ENCODE peak calls at places on chromosomes 12 and 14, in nine cellular contexts. One of them, this sample, is unnamed.

GRCh38 chr12:119115296-119115905 is 63.3 kb upstream of the HSPB8 start:
- DNase-seq in neuronal stem cell: peak
- DNase-seq in PC-3: peak
- DNase-seq in endothelial cell of umbilical vein: peak
- DNase-seq in osteoblast: peak
- DNase-seq in OCI-LY7: peak
- DNase-seq in SK-N-SH: peak
- DNase-seq in MM.1S: peak
- DNase-seq in HCT116: peak
- DNase-seq in this sample: peak

GRCh38 chr12:108856428-108857157 is 790 bp downstream of the SSH1 start:
- DNase-seq in neuronal stem cell: no peak
- DNase-seq in PC-3: peak
- DNase-seq in endothelial cell of umbilical vein: peak
- DNase-seq in osteoblast: peak
- DNase-seq in OCI-LY7: peak
- DNase-seq in SK-N-SH: peak
- DNase-seq in MM.1S: peak
- DNase-seq in HCT116: no peak
- DNase-seq in this sample: peak

GRCh38 chr14:90453401-90453951 is 56.6 kb downstream of the CALM1 start:
- DNase-seq in neuronal stem cell: no peak
- DNase-seq in PC-3: no peak
- DNase-seq in endothelial cell of umbilical vein: peak
- DNase-seq in osteoblast: no peak
- DNase-seq in OCI-LY7: no peak
- DNase-seq in SK-N-SH: peak
- DNase-seq in MM.1S: no peak
- DNase-seq in HCT116: no peak
- DNase-seq in this sample: peak

GRCh38 chr12:17992002-17992656 is 97.9 kb downstream of the RERGL start:
- DNase-seq in neuronal stem cell: peak
- DNase-seq in PC-3: peak
- DNase-seq in endothelial cell of umbilical vein: peak
- DNase-seq in osteoblast: no peak
- DNase-seq in OCI-LY7: peak
- DNase-seq in SK-N-SH: peak
- DNase-seq in MM.1S: peak
- DNase-seq in HCT116: peak
- DNase-seq in this sample: peak

GRCh38 chr12:100982511-100983183 is 188.1 kb downstream of the ANO4 start:
- DNase-seq in neuronal stem cell: no peak
- DNase-seq in PC-3: no peak
- DNase-seq in endothelial cell of umbilical vein: no peak
- DNase-seq in osteoblast: no peak
- DNase-seq in OCI-LY7: no peak
- DNase-seq in SK-N-SH: no peak
- DNase-seq in MM.1S: no peak
- DNase-seq in HCT116: no peak
- DNase-seq in this sample: no peak

GRCh38 chr12:100401660-100402059 is 44.8 kb downstream of the SLC17A8 start:
- DNase-seq in neuronal stem cell: no peak
- DNase-seq in PC-3: peak
- DNase-seq in endothelial cell of umbilical vein: peak
- DNase-seq in osteoblast: no peak
- DNase-seq in OCI-LY7: no peak
- DNase-seq in SK-N-SH: no peak
- DNase-seq in MM.1S: no peak
- DNase-seq in HCT116: no peak
- DNase-seq in this sample: peak

GRCh38 chr12:2323538-2324261 is 270.9 kb downstream of the CACNA1C start:
- DNase-seq in neuronal stem cell: no peak
- DNase-seq in PC-3: no peak
- DNase-seq in endothelial cell of umbilical vein: no peak
- DNase-seq in osteoblast: no peak
- DNase-seq in OCI-LY7: no peak
- DNase-seq in SK-N-SH: no peak
- DNase-seq in MM.1S: no peak
- DNase-seq in HCT116: no peak
- DNase-seq in this sample: no peak

GRCh38 chr14:73753887-73754880 is 40.0 kb upstream of the PNMA1 start:
- DNase-seq in neuronal stem cell: no peak
- DNase-seq in PC-3: peak
- DNase-seq in endothelial cell of umbilical vein: peak
- DNase-seq in osteoblast: peak
- DNase-seq in OCI-LY7: peak
- DNase-seq in SK-N-SH: no peak
- DNase-seq in MM.1S: no peak
- DNase-seq in HCT116: no peak
- DNase-seq in this sample: no peak

GRCh38 chr14:104162495-104162894 is 24.1 kb downstream of the KIF26A start:
- DNase-seq in neuronal stem cell: no peak
- DNase-seq in PC-3: no peak
- DNase-seq in endothelial cell of umbilical vein: no peak
- DNase-seq in osteoblast: no peak
- DNase-seq in OCI-LY7: no peak
- DNase-seq in SK-N-SH: no peak
- DNase-seq in MM.1S: no peak
- DNase-seq in HCT116: no peak
- DNase-seq in this sample: no peak

GRCh38 chr12:67070307-67070600 is 198.9 kb upstream of the CAND1 start:
- DNase-seq in neuronal stem cell: no peak
- DNase-seq in PC-3: no peak
- DNase-seq in endothelial cell of umbilical vein: no peak
- DNase-seq in osteoblast: no peak
- DNase-seq in OCI-LY7: no peak
- DNase-seq in SK-N-SH: peak
- DNase-seq in MM.1S: no peak
- DNase-seq in HCT116: no peak
- DNase-seq in this sample: no peak

GRCh38 chr12:111413442-111414086 is 7.8 kb downstream of the SH2B3 start:
- DNase-seq in neuronal stem cell: no peak
- DNase-seq in PC-3: peak
- DNase-seq in endothelial cell of umbilical vein: peak
- DNase-seq in osteoblast: peak
- DNase-seq in OCI-LY7: no peak
- DNase-seq in SK-N-SH: no peak
- DNase-seq in MM.1S: no peak
- DNase-seq in HCT116: no peak
- DNase-seq in this sample: peak

GRCh38 chr14:51448831-51449665 is 202.7 kb upstream of the FRMD6 start:
- DNase-seq in neuronal stem cell: no peak
- DNase-seq in PC-3: no peak
- DNase-seq in endothelial cell of umbilical vein: peak
- DNase-seq in osteoblast: no peak
- DNase-seq in OCI-LY7: no peak
- DNase-seq in SK-N-SH: peak
- DNase-seq in MM.1S: no peak
- DNase-seq in HCT116: no peak
- DNase-seq in this sample: peak

GRCh38 chr12:2944401-2945047 is 14.7 kb upstream of the TEAD4 start:
- DNase-seq in neuronal stem cell: peak
- DNase-seq in PC-3: peak
- DNase-seq in endothelial cell of umbilical vein: peak
- DNase-seq in osteoblast: peak
- DNase-seq in OCI-LY7: peak
- DNase-seq in SK-N-SH: peak
- DNase-seq in MM.1S: peak
- DNase-seq in HCT116: peak
- DNase-seq in this sample: no peak

GRCh38 chr12:29562167-29562776 is 64.8 kb upstream of the OVCH1 start:
- DNase-seq in neuronal stem cell: no peak
- DNase-seq in PC-3: no peak
- DNase-seq in endothelial cell of umbilical vein: peak
- DNase-seq in osteoblast: peak
- DNase-seq in OCI-LY7: no peak
- DNase-seq in SK-N-SH: no peak
- DNase-seq in MM.1S: no peak
- DNase-seq in HCT116: no peak
- DNase-seq in this sample: peak

GRCh38 chr12:46364777-46365580 is 7.6 kb downstream of the SLC38A2 start:
- DNase-seq in neuronal stem cell: no peak
- DNase-seq in PC-3: peak
- DNase-seq in endothelial cell of umbilical vein: peak
- DNase-seq in osteoblast: no peak
- DNase-seq in OCI-LY7: no peak
- DNase-seq in SK-N-SH: no peak
- DNase-seq in MM.1S: no peak
- DNase-seq in HCT116: no peak
- DNase-seq in this sample: peak

GRCh38 chr12:46364300-46364696 is 8.3 kb downstream of the SLC38A2 start:
- DNase-seq in neuronal stem cell: no peak
- DNase-seq in PC-3: no peak
- DNase-seq in endothelial cell of umbilical vein: no peak
- DNase-seq in osteoblast: no peak
- DNase-seq in OCI-LY7: no peak
- DNase-seq in SK-N-SH: no peak
- DNase-seq in MM.1S: no peak
- DNase-seq in HCT116: no peak
- DNase-seq in this sample: no peak

GRCh38 chr12:46367351-46368029 is 5.1 kb downstream of the SLC38A2 start:
- DNase-seq in neuronal stem cell: no peak
- DNase-seq in PC-3: peak
- DNase-seq in endothelial cell of umbilical vein: peak
- DNase-seq in osteoblast: peak
- DNase-seq in OCI-LY7: no peak
- DNase-seq in SK-N-SH: no peak
- DNase-seq in MM.1S: no peak
- DNase-seq in HCT116: no peak
- DNase-seq in this sample: no peak

GRCh38 chr12:46366771-46367170 is 5.8 kb downstream of the SLC38A2 start:
- DNase-seq in neuronal stem cell: no peak
- DNase-seq in PC-3: no peak
- DNase-seq in endothelial cell of umbilical vein: no peak
- DNase-seq in osteoblast: no peak
- DNase-seq in OCI-LY7: no peak
- DNase-seq in SK-N-SH: no peak
- DNase-seq in MM.1S: no peak
- DNase-seq in HCT116: no peak
- DNase-seq in this sample: no peak

DNA sequence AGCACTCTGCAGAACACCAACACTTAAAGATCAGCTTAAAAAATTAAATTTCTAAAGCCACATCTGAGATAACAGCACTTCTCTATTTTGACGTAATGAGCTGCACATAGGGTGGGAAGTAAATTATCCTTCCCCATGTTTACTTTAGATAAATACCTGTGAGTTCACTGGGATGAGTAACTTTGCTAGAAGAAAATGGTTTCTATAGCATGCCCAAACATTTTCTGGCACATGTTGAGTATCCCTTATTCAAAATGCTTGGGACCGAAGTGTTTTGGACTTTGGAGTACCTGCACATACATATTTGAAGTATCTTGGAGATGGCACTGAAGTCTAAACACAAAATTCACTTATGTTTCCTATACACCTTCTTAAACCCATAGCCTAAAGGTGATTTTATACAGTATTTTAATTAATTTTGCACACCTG is 6.6 kb downstream of the SLC38A2 start:
- DNase-seq in neuronal stem cell: no peak
- DNase-seq in PC-3: peak
- DNase-seq in endothelial cell of umbilical vein: no peak
- DNase-seq in osteoblast: no peak
- DNase-seq in OCI-LY7: no peak
- DNase-seq in SK-N-SH: no peak
- DNase-seq in MM.1S: no peak
- DNase-seq in HCT116: no peak
- DNase-seq in this sample: no peak
- H3K4me2 ChIP-seq in neuronal stem cell: no peak
- H3K4me2 ChIP-seq in PC-3: peak
- H3K4me2 ChIP-seq in endothelial cell of umbilical vein: peak
- H3K4me2 ChIP-seq in osteoblast: peak
- H3K4me2 ChIP-seq in OCI-LY7: no peak
- H3K4me2 ChIP-seq in SK-N-SH: peak
- H3K4me2 ChIP-seq in MM.1S: no peak
- H3K4me2 ChIP-seq in HCT116: no peak
- H3K4me2 ChIP-seq in this sample: peak

DNA sequence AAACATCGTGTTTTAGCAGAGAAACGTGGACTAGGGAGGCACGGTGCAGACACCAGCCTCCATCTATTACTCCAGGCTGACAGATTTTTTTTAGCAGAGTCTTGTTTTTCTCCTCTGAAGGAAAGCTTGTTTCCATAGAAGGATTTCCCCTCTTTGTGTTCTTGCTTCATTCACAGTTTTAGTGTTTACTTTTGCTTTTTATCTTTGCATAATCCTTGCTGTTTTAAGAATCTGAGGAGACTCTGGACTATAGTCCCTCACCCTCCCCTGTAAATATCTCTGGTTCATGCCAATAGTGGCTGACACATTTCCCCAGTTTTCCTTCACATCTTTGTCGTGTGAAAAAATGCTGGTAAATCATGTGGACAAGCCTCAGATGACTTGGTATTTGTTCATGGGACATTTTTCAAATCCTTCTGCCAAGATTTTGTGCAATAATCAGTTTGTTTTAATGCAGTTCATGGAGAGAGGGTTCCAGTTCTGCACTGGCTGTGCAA is 39.9 kb upstream of the TMCC3 start:
- DNase-seq in neuronal stem cell: no peak
- DNase-seq in PC-3: no peak
- DNase-seq in endothelial cell of umbilical vein: peak
- DNase-seq in osteoblast: no peak
- DNase-seq in OCI-LY7: no peak
- DNase-seq in SK-N-SH: no peak
- DNase-seq in MM.1S: no peak
- DNase-seq in HCT116: no peak
- DNase-seq in this sample: no peak
- H3K4me3 ChIP-seq in neuronal stem cell: no peak
- H3K4me3 ChIP-seq in PC-3: no peak
- H3K4me3 ChIP-seq in endothelial cell of umbilical vein: peak
- H3K4me3 ChIP-seq in osteoblast: peak
- H3K4me3 ChIP-seq in OCI-LY7: no peak
- H3K4me3 ChIP-seq in SK-N-SH: no peak
- H3K4me3 ChIP-seq in MM.1S: no peak
- H3K4me3 ChIP-seq in HCT116: no peak
- H3K4me3 ChIP-seq in this sample: no peak

GRCh38 chr14:67547224-67547780 is 14.2 kb downstream of the PLEKHH1 start:
- DNase-seq in neuronal stem cell: no peak
- DNase-seq in PC-3: no peak
- DNase-seq in endothelial cell of umbilical vein: no peak
- DNase-seq in osteoblast: no peak
- DNase-seq in OCI-LY7: no peak
- DNase-seq in SK-N-SH: no peak
- DNase-seq in MM.1S: no peak
- DNase-seq in HCT116: no peak
- DNase-seq in this sample: no peak
- H3K27ac ChIP-seq in neuronal stem cell: no peak
- H3K27ac ChIP-seq in PC-3: no peak
- H3K27ac ChIP-seq in endothelial cell of umbilical vein: no peak
- H3K27ac ChIP-seq in osteoblast: no peak
- H3K27ac ChIP-seq in OCI-LY7: no peak
- H3K27ac ChIP-seq in SK-N-SH: no peak
- H3K27ac ChIP-seq in MM.1S: no peak
- H3K27ac ChIP-seq in HCT116: no peak
- H3K27ac ChIP-seq in this sample: no peak

DNA sequence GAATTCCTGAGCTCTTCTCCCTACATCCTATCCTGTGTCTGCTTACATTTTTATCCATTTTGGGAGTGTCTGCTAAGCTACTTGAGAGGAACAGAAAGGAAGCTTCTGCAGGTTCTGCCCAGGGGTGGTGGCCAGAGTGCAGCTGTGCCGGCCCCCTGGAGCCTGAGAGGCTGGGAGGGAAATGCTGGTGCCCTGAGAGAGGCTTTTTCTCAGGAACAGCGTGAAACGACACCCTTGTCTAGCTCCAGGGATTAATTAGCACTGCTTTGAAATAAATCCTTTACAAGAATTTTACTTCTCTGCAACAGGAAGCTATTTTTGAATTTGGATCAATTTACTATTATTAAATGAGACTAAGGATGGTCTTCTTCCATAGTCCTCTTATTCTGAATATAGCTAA is 165.3 kb downstream of the SLC15A5 start:
- DNase-seq in neuronal stem cell: no peak
- DNase-seq in PC-3: no peak
- DNase-seq in endothelial cell of umbilical vein: no peak
- DNase-seq in osteoblast: no peak
- DNase-seq in OCI-LY7: no peak
- DNase-seq in SK-N-SH: no peak
- DNase-seq in MM.1S: no peak
- DNase-seq in HCT116: no peak
- DNase-seq in this sample: no peak
- H3K4me2 ChIP-seq in neuronal stem cell: no peak
- H3K4me2 ChIP-seq in PC-3: no peak
- H3K4me2 ChIP-seq in endothelial cell of umbilical vein: no peak
- H3K4me2 ChIP-seq in osteoblast: no peak
- H3K4me2 ChIP-seq in OCI-LY7: no peak
- H3K4me2 ChIP-seq in SK-N-SH: no peak
- H3K4me2 ChIP-seq in MM.1S: no peak
- H3K4me2 ChIP-seq in HCT116: no peak
- H3K4me2 ChIP-seq in this sample: no peak

This sample was measured in astrocyte.